ENCODE peak calls at places on chromosomes 5 and 9, in ten cellular contexts. N is cardiac muscle cell; O is thoracic aorta; U is CD8-positive, alpha-beta T cell; H is heart right ventricle; D is PC-9; Q is NT2/D1; R is tibial artery; F is uterus; K is transverse colon. B is an unnamed sample.

GRCh38 chr9:70987986-70988385 is 133.4 kb downstream of the TRPM3 start:
- DNase-seq in N (peak; percentile 90), F (no peak), R (no peak), Q (no peak), O (no peak), K (no peak), U (no peak), D (no peak), H (no peak), B (no peak)

GRCh38 chr9:127683723-127684122 is 23.1 kb upstream of the CFAP157 start:
- DNase-seq in O (no peak), Q (no peak), D (no peak), U (no peak), R (no peak), F (no peak), H (no peak), N (peak; percentile 29), K (no peak), B (no peak)

GRCh38 chr5:138905541-138905940 is 30.4 kb upstream of the LRRTM2 start:
- DNase-seq in R (no peak), F (no peak), O (no peak), Q (no peak), U (no peak), D (no peak), K (no peak), H (no peak), N (no peak), B (no peak)

GRCh38 chr9:110742741-110743371 is 74.3 kb downstream of the MUSK start:
- DNase-seq in D (no peak), U (no peak), F (no peak), K (no peak), O (no peak), R (no peak), H (no peak), N (peak; percentile 87), Q (peak; percentile 16), B (no peak)

GRCh38 chr5:74361406-74362358 is 278.8 kb downstream of the ENC1 start:
- DNase-seq in Q (no peak), U (no peak), N (no peak), K (peak; percentile 30), D (no peak), H (no peak), F (no peak), R (no peak), O (no peak), B (no peak)

GRCh38 chr9:92668746-92669526 is 995 bp downstream of the IPPK start:
- DNase-seq in F (no peak), R (no peak), K (peak; percentile 54), Q (no peak), D (peak; percentile 65), H (peak; percentile 52), U (no peak), O (no peak), N (peak; percentile 71), B (no peak)

GRCh38 chr9:89640391-89640790 is 35.6 kb downstream of the GADD45G start:
- DNase-seq in K (no peak), U (no peak), N (no peak), R (no peak), O (no peak), F (no peak), D (no peak), H (no peak), Q (no peak), B (no peak)

GRCh38 chr9:7963026-7963425 is 163.4 kb upstream of the DMAC1 start:
- DNase-seq in Q (no peak), O (no peak), U (no peak), R (no peak), K (peak; percentile 13), F (no peak), N (no peak), H (no peak), D (no peak), B (no peak)

GRCh38 chr5:38051711-38052508 is 206.4 kb upstream of the EGFLAM start:
- DNase-seq in D (no peak), K (peak; percentile 17), U (no peak), Q (no peak), N (no peak), O (no peak), H (no peak), F (no peak), R (no peak), B (no peak)

GRCh38 chr9:129437626-129438323 is 183.1 kb downstream of the C9orf50 start:
- DNase-seq in U (no peak), R (peak; percentile 77), D (no peak), H (peak; percentile 36), N (no peak), Q (no peak), F (peak; percentile 39), O (no peak), K (no peak), B (peak; percentile 30)

GRCh38 chr5:161155451-161155850 is 303.4 kb upstream of the ATP10B start:
- DNase-seq in R (no peak), Q (no peak), H (no peak), K (no peak), D (no peak), U (no peak), F (no peak), O (no peak), N (no peak), B (no peak)

GRCh38 chr5:39192449-39193160 is 26.8 kb downstream of the FYB1 start:
- DNase-seq in H (no peak), D (no peak), R (no peak), F (no peak), K (no peak), N (no peak), U (no peak), O (no peak), Q (no peak), B (no peak)

GRCh38 chr5:67331296-67331925 is 134.8 kb upstream of the CD180 start:
- DNase-seq in O (no peak), D (no peak), Q (no peak), R (no peak), N (no peak), F (no peak), U (no peak), H (no peak), K (no peak), B (no peak)

GRCh38 chr5:102223542-102224444 is 72.3 kb downstream of the SLCO4C1 start:
- DNase-seq in F (no peak), N (peak; percentile 32), R (no peak), Q (peak; percentile 20), K (no peak), U (no peak), D (no peak), O (no peak), H (no peak), B (no peak)

GRCh38 chr5:61701877-61702602 is 370.0 kb downstream of the ZSWIM6 start:
- DNase-seq in K (no peak), R (no peak), U (no peak), O (no peak), D (no peak), H (no peak), Q (no peak), F (no peak), N (no peak), B (no peak)

GRCh38 chr9:72577212-72577753 is 55.9 kb downstream of the TMC1 start:
- DNase-seq in O (no peak), N (peak; percentile 93), Q (no peak), U (no peak), K (no peak), H (no peak), F (peak; percentile 23), D (peak; percentile 59), R (no peak), B (no peak)
- H3K4me3 ChIP-seq in O (peak overlapping the region; percentile 12), N (no peak overlapping the region), Q (no peak overlapping the region), U (no peak overlapping the region), K (no peak overlapping the region), H (peak overlapping the region; percentile 39), F (no peak overlapping the region), D (peak overlapping the region; percentile 43), R (no peak overlapping the region), B (no peak overlapping the region)

GRCh38 chr9:105392531-105392930 is 55.3 kb upstream of the FSD1L start:
- DNase-seq in U (no peak), D (no peak), R (no peak), F (no peak), K (no peak), H (no peak), O (no peak), Q (no peak), N (no peak), B (no peak)
- H3K4me1 ChIP-seq in U (no peaks in the 10 kb centered on the region), D (no peaks in the 10 kb centered on the region), R (no peaks in the 10 kb centered on the region), F (no peaks in the 10 kb centered on the region), K (no peaks in the 10 kb centered on the region), H (no peaks in the 10 kb centered on the region), O (no peaks in the 10 kb centered on the region), Q (no peaks in the 10 kb centered on the region), N (peaks cover 8% of the 10 kb centered on the region), B (no peaks in the 10 kb centered on the region)

GRCh38 chr5:141421489-141421855 is 621 bp downstream of the PCDHGA11 start:
- DNase-seq in K (no peak), F (no peak), D (no peak), N (no peak), R (no peak), U (no peak), H (no peak), Q (no peak), O (no peak), B (no peak)
- H3K9me3 ChIP-seq in K (peaks cover 99% of the 10 kb centered on the region), F (peaks cover 98% of the 10 kb centered on the region), D (no peaks in the 10 kb centered on the region), N (peaks cover 27% of the 10 kb centered on the region), R (peaks cover 92% of the 10 kb centered on the region), U (peaks cover 9% of the 10 kb centered on the region), H (peaks cover 100% of the 10 kb centered on the region), Q (peaks cover 52% of the 10 kb centered on the region), O (peaks cover 99% of the 10 kb centered on the region), B (peaks cover 24% of the 10 kb centered on the region)

DNA sequence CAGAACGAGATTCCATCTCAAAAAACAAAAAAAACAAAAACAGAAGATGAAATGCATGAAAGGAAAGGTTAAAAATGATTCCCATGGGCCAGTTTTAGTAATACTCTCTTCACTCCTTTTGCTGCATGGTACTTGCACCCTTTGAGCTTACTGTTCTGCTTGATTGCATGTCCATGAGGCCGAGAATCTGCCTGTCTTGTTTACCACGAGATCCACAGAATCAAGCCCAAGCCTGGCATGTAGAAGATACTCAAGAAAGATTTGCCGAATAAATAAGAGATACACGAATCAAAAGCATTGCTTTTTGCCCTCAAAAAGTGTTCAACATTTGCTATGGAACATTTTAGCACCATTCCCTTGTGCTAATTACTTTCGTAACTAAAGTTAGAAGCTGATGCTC is 1.1 kb downstream of the FAXDC2 start:
- DNase-seq in D (no peak), O (no peak), U (no peak), R (no peak), H (no peak), Q (no peak), K (no peak), F (no peak), N (no peak), B (no peak)
- H3K4me3 ChIP-seq in D (no peak overlapping the region), O (peak overlapping the region; percentile 73), U (no peak overlapping the region), R (peak overlapping the region; percentile 56), H (peak overlapping the region; percentile 69), Q (no peak overlapping the region), K (peak overlapping the region; percentile 5), F (peak overlapping the region; percentile 64), N (peak overlapping the region; percentile 55), B (peak overlapping the region; percentile 32)